ENCODE peak calls at places on chromosomes 1 and 21, in four cellular contexts. J, M, U and L are unnamed samples.

GRCh38 chr1:36342426-36343185 is 19.2 kb upstream of the EVA1B start:
- DNase-seq in U (peak), M (peak), J (peak), L (no peak)

GRCh38 chr1:208335386-208335785 is 91.2 kb upstream of the PLXNA2 start:
- DNase-seq in U (no peak), J (no peak), M (no peak), L (no peak)

GRCh38 chr1:155316922-155317321 is 3.8 kb upstream of the RUSC1 start:
- DNase-seq in J (no peak), M (no peak), U (no peak), L (no peak)

GRCh38 chr1:100721502-100722205 is 2.1 kb downstream of the VCAM1 start:
- DNase-seq in J (peak), U (no peak), M (no peak), L (no peak)

GRCh38 chr1:115261511-115261910 is 76.5 kb downstream of the NGF start:
- DNase-seq in J (no peak), U (no peak), M (no peak), L (no peak)

GRCh38 chr1:203627819-203628184 is 1.2 kb downstream of the ATP2B4 start:
- DNase-seq in J (peak), U (no peak), M (peak), L (no peak)

GRCh38 chr1:203408485-203409229 is 57.7 kb upstream of the FMOD start:
- DNase-seq in J (peak), M (no peak), U (no peak), L (peak)

GRCh38 chr1:78755986-78756385 is 106.4 kb downstream of the IFI44 start:
- DNase-seq in U (no peak), M (no peak), J (no peak), L (no peak)

GRCh38 chr1:186617860-186618780 is 62.1 kb downstream of the PTGS2 start:
- DNase-seq in J (peak), U (peak), M (no peak), L (no peak)

GRCh38 chr21:27275294-27275927 is 308.5 kb upstream of the ADAMTS5 start:
- DNase-seq in U (no peak), J (peak), M (no peak), L (no peak)

GRCh38 chr1:184931566-184931965 is 42.7 kb downstream of the NIBAN1 start:
- DNase-seq in M (no peak), U (no peak), J (no peak), L (no peak)

GRCh38 chr1:116740296-116740695 is 13.9 kb upstream of the CD2 start:
- DNase-seq in M (no peak), J (no peak), U (no peak), L (no peak)

GRCh38 chr1:20430355-20431290 is 55.4 kb downstream of the CAMK2N1 start:
- DNase-seq in U (peak), M (peak), J (peak), L (peak)

GRCh38 chr1:228997721-228998144 is 262.5 kb downstream of the RHOU start:
- DNase-seq in J (no peak), U (no peak), M (no peak), L (no peak)

GRCh38 chr1:228996286-228996685 is 261.0 kb downstream of the RHOU start:
- DNase-seq in U (no peak), M (no peak), J (no peak), L (no peak)

GRCh38 chr1:229000187-229000586 is 264.9 kb downstream of the RHOU start:
- DNase-seq in J (no peak), U (no peak), M (no peak), L (no peak)

GRCh38 chr1:228999776-229000175 is 264.5 kb downstream of the RHOU start:
- DNase-seq in U (no peak), M (no peak), J (no peak), L (no peak)

GRCh38 chr1:228998179-228998578 is 262.9 kb downstream of the RHOU start:
- DNase-seq in U (no peak), M (no peak), J (peak), L (no peak)
- TF ChIP-seq CTCF in U (no peak), M (no peak), J (no peak), L (no peak)

GRCh38 chr1:92790081-92790480 is 5.2 kb upstream of the EVI5 start:
- DNase-seq in M (no peak), U (no peak), J (no peak), L (no peak)

GRCh38 chr1:92784051-92784638 is 763 bp downstream of the EVI5 start:
- DNase-seq in J (peak), U (no peak), M (no peak), L (no peak)

GRCh38 chr1:92790867-92791266 is 6.0 kb upstream of the EVI5 start:
- DNase-seq in J (no peak), M (no peak), U (no peak), L (no peak)

GRCh38 chr1:92786298-92786901 is 1.5 kb upstream of the EVI5 start:
- DNase-seq in M (no peak), U (no peak), J (no peak), L (no peak)

GRCh38 chr1:92784639-92785500 is at the start of gene EVI5:
- DNase-seq in U (peak), J (peak), M (peak), L (peak)
- TF ChIP-seq CTCF in U (peak), J (no peak), M (no peak), L (no peak)

GRCh38 chr1:1032428-1032827 is 12.5 kb downstream of the AGRN start:
- DNase-seq in J (no peak), M (peak), U (no peak), L (no peak)
- TF ChIP-seq CTCF in J (no peak), M (no peak), U (no peak), L (no peak)

GRCh38 chr1:26189751-26190275 is 589 bp upstream of the CATSPER4 start:
- DNase-seq in J (no peak), M (no peak), U (no peak), L (no peak)
- TF ChIP-seq CTCF in J (no peak), M (no peak), U (no peak), L (no peak)

DNA sequence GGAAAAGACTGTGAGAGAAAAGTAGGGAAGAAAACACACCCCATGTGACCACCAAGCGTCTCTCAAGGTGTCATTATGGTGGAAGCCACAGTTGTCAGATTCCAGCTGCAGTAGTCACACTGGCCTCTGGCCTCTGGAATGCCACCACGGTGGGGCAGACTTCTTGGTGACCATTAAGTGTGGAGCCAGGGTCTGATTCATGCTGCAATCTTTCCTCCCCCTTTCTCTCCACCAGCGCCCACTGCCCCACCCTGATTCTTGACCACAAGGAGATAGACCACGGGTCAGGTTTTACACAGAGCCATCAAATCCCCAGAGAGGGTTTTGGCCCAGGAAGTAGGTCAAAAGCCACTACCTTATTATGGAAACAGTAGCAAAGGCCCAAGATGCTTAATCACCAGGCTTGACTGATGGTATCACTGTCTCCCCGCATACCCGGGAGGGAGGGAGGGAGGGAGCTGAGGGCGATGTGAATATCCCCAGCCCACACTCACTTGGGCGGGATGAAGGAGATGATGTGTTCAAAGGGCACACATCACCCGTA is 52.7 kb upstream of the GRHL3 start:
- DNase-seq in U (no peak), M (no peak), J (peak), L (no peak)
- TF ChIP-seq CTCF in U (no peak), M (no peak), J (peak), L (no peak)

DNA sequence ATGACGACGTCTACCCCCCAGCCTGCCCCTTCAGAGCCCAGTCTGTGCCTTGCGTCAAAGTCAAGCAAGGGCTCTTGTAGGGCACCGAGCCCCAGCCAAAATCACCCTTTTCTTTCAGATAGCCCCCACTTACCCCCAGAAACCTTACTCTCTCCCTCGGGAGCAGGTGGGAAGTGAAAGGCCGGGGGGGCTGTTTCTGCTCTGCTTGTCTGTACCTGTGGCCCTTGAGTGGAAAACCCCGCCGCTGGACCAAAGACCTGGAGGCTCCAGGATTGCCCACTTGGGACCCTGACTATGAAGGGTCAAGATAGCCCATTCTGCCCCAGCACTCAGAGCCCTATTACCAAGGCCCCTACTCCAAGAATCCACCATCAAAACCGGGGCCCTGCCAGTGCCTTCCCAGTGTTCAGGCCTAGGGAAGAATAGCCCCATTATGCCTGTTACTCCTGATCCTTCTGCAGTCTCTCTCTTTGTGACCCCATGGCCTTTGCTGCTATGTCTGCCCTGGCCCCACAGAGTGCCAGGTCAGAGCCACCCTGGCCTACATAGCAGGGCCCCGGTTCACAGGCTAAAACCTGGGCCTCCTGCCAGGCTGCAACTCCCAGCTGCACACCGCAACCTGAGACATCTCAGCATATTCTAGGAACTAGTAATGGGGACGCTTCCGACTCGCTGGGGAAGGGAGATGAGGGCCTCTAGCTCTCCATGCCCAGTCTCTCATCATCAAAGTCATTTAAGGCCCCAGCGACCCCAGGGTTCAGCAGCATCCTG is 22.2 kb upstream of the HPDL start:
- DNase-seq in U (no peak), M (no peak), J (no peak), L (no peak)
- TF ChIP-seq CTCF in U (no peak), M (no peak), J (no peak), L (no peak)

GRCh38 chr1:47726496-47726855 is 270.7 kb downstream of the TRABD2B start:
- DNase-seq in M (no peak), U (no peak), J (no peak), L (no peak)
- TF ChIP-seq CTCF in M (no peak), U (peak), J (no peak), L (no peak)

DNA sequence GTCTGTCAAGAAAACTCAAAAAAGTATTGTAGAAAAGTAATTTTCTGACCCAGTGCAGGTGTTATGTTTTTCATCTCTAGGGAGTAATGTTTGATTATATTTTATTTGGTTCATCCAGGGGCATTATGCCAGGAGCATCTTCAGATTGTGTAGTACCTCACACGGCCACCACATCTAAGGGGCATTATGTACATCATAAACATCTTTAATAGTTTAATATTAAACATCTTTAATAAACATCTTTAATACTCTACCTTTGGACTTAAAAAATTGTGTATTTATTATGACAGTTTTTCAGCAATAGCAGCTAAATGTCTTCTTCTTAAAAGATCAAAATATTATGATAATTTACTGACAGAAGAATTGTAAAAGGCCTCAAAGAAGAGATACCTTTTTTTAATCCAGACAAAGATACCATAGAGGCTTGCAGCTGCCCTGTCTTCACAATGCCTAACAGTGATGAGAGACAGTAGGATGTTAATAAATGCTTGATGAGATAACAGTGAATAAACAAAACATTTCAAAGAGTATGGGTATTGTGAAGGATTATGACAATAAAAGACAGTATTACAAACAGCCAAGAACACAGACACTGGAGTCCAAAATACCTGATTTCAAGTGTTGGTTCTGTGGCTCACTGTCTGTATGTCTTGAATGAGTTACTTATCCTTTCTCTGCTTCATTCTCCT is 240.9 kb upstream of the ADGRL2 start:
- DNase-seq in M (no peak), J (peak), U (no peak), L (no peak)
- TF ChIP-seq CTCF in M (no peak), J (peak), U (no peak), L (peak)